ENCODE peak calls at places on chromosomes 16 and 17, in four cellular contexts. G, B, U and N are unnamed samples.

GRCh38 chr16:85249830-85250455 is 137.7 kb upstream of the CIBAR2 start:
- DNase-seq in G (no peak), B (no peak), U (no peak), N (no peak)

GRCh38 chr17:15886804-15887203 is 58.1 kb upstream of the ADORA2B start:
- DNase-seq in G (no peak), B (no peak), U (no peak), N (no peak)

GRCh38 chr16:63808730-63809129 is 1313.1 kb downstream of the CDH11 start:
- DNase-seq in G (no peak), B (no peak), U (no peak), N (no peak)

GRCh38 chr17:81237591-81238489 is 1.0 kb downstream of the TEPSIN start:
- DNase-seq in G (no peak), B (no peak), U (no peak), N (no peak)

GRCh38 chr17:58352843-58353719 is 1.1 kb upstream of the SUPT4H1 start:
- DNase-seq in G (no peak), B (peak; percentile 80), U (no peak), N (no peak)

GRCh38 chr16:80441935-80442334 is 98.9 kb upstream of the DYNLRB2 start:
- DNase-seq in G (no peak), B (no peak), U (no peak), N (no peak)

GRCh38 chr17:78679495-78680395 is 102.3 kb downstream of the CYTH1 start:
- DNase-seq in G (no peak), B (no peak), U (no peak), N (no peak)

GRCh38 chr17:12959441-12959840 is 58.4 kb downstream of the ELAC2 start:
- DNase-seq in G (no peak), B (no peak), U (no peak), N (no peak)

GRCh38 chr17:15456972-15457722 is 10.3 kb downstream of the CDRT4 start:
- DNase-seq in G (no peak), B (no peak), U (peak; percentile 61), N (no peak)

GRCh38 chr17:46818929-46819859 is 702 bp upstream of the WNT3 start:
- DNase-seq in G (no peak), B (peak; percentile 85), U (no peak), N (no peak)

GRCh38 chr17:65121916-65122821 is 15.0 kb upstream of the RGS9 start:
- DNase-seq in G (no peak), B (no peak), U (no peak), N (no peak)

GRCh38 chr16:56551796-56552738 is 12.8 kb upstream of the MT4 start:
- DNase-seq in G (no peak), B (no peak), U (peak; percentile 84), N (no peak)
- TF ChIP-seq FOSL1 in G (no peak), B (no peak), U (no peak), N (no peak)

DNA sequence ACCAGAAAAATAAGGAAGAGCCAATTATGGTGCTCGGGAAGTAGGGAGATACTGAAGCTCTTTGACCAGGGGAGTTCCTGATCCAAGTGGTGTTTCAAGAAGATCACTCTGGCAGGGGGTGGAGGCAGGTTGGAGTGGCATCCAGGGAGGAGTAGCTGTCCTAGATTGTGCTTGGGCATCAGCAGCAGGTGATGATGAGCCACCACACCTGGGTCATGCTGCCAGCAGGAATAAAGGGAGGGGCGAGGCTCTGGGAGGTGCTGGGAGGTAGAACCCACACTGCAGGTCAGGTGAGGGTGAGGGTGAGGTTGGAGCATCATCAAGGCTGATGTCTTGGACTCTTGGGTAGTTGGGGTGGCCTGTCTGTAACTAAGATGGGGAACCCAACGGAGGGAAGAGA is 35.4 kb upstream of the ADGRG1 start:
- DNase-seq in G (no peak), B (no peak), U (no peak), N (no peak)
- H3K4me3 ChIP-seq in G (no peak overlapping the region), B (no peak overlapping the region), U (no peak overlapping the region), N (no peak overlapping the region)

GRCh38 chr17:74922172-74922571 is 883 bp downstream of the USH1G start:
- DNase-seq in G (no peak), B (no peak), U (no peak), N (no peak)

GRCh38 chr17:74924250-74924948 is at the start of gene OTOP2:
- DNase-seq in G (no peak), B (no peak), U (no peak), N (no peak)

GRCh38 chr17:74923538-74924249 is 379 bp upstream of the OTOP2 start:
- DNase-seq in G (no peak), B (peak; percentile 82), U (no peak), N (no peak)

GRCh38 chr17:74921769-74922168 is 1.3 kb downstream of the USH1G start:
- DNase-seq in G (no peak), B (no peak), U (no peak), N (no peak)

GRCh38 chr17:74922694-74923537 is at the start of gene USH1G:
- DNase-seq in G (no peak), B (peak; percentile 66), U (no peak), N (no peak)
- TF ChIP-seq EZH2 in G (no peak), B (no peak), U (peak; percentile 76), N (no peak)

DNA sequence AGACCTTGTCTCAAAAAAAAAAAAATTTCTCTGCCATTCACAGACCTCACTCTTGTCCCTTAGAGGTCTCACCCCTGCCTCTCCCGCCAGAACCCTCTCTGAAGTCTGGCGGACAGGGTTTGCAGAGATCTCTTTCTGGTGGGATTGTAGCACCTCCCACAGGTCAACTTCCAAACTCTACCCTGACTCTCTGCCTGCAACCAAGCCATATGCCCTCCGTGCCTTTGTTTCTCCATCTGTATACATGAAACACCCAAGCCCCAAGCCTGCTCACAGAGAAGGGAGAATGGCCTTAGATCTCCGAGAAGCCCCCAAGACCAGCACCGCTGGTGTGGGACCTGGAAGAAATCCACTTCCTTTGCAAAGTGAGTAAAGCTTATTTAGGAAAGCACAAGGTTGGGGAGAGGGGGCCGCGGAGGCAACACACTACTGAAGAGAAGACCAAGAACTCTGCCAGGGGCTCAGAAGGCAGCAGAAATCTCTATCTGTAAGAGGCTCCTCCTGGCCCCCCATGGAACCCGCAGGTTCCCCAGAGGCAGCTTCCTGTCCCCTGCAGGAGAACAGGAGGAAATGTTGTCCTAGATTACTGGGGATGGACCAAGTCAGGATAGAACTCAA is 219.9 kb downstream of the C16orf78 start:
- DNase-seq in G (no peak), B (no peak), U (no peak), N (no peak)
- TF ChIP-seq FOSL1 in G (no peak), B (no peak), U (no peak), N (no peak)

DNA sequence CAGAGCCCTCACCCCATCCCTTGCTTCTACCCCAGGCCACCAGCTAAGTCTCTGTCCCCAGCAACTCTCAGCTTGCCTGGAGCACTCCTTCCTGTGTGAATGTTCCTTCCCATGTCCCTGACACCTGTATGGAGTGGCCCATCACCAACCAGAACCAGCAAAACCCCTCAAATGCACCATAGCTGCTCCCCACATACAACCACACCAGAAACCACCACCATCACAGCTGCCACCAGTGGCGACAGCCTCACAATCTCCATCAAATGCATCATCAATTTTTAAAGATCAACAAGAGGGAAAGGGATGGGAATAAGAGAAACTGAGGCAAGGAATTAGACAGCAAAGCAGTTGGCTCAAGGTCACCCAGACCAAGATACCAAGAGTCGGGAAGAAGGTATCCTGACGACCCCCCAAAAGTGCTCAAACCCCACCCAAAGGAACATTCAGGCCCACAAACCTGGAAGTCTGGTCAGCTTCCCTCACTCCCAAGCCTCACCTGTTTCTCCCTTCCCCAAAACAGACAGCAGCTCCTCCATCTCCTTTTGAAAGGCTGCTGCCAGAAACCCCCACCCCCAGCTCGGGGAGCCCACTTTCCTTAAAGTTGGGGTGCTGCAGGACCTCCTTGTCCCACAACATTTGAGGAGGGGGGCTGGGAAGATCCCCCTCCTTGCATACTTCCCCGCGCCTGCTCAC is 1.8 kb downstream of the SRCIN1 start:
- DNase-seq in G (no peak), B (no peak), U (no peak), N (no peak)
- H3K4me3 ChIP-seq in G (peak overlapping the region; percentile 67), B (no peak overlapping the region), U (peak overlapping the region; percentile 83), N (no peak overlapping the region)

GRCh38 chr17:17681187-17681743 is at the start of gene RAI1:
- DNase-seq in G (no peak), B (peak; percentile 84), U (peak; percentile 56), N (no peak)

GRCh38 chr17:17682293-17682736 is 1.1 kb downstream of the RAI1 start:
- DNase-seq in G (no peak), B (peak; percentile 55), U (no peak), N (no peak)

GRCh38 chr17:17681744-17682292 is 560 bp downstream of the RAI1 start:
- DNase-seq in G (no peak), B (peak; percentile 62), U (no peak), N (no peak)

GRCh38 chr17:17683710-17684365 is 2.6 kb downstream of the RAI1 start:
- DNase-seq in G (no peak), B (no peak), U (no peak), N (no peak)

GRCh38 chr17:17682737-17683675 is 1.7 kb downstream of the RAI1 start:
- DNase-seq in G (no peak), B (peak; percentile 73), U (no peak), N (no peak)
- TF ChIP-seq EZH2 in G (peak; percentile 86), B (no peak), U (no peak), N (no peak)